ENCODE peak calls at places on chromosomes 3 and 15, in four cellular contexts. One of them, this sample, is unnamed.

GRCh38 chr3:98577178-98577895 is 16.1 kb downstream of the CPOX start:
- DNase-seq in activated T-cell treated with anti-CD3 and anti-CD28 coated beads, Interleukin-2, amount 50 U/mL, for 24 hours: no peak
- DNase-seq in C1 segment of cervical spinal cord: no peak
- DNase-seq in NCI-H69: no peak
- DNase-seq in this sample: no peak

GRCh38 chr3:177860236-177860635 is 663.0 kb upstream of the TBL1XR1 start:
- DNase-seq in activated T-cell treated with anti-CD3 and anti-CD28 coated beads, Interleukin-2, amount 50 U/mL, for 24 hours: no peak
- DNase-seq in C1 segment of cervical spinal cord: no peak
- DNase-seq in NCI-H69: no peak
- DNase-seq in this sample: no peak

GRCh38 chr3:16633948-16634347 is 28.7 kb upstream of the DAZL start:
- DNase-seq in activated T-cell treated with anti-CD3 and anti-CD28 coated beads, Interleukin-2, amount 50 U/mL, for 24 hours: no peak
- DNase-seq in C1 segment of cervical spinal cord: no peak
- DNase-seq in NCI-H69: no peak
- DNase-seq in this sample: no peak

GRCh38 chr3:186162221-186162620 is 53.3 kb upstream of the ETV5 start:
- DNase-seq in activated T-cell treated with anti-CD3 and anti-CD28 coated beads, Interleukin-2, amount 50 U/mL, for 24 hours: no peak
- DNase-seq in C1 segment of cervical spinal cord: no peak
- DNase-seq in NCI-H69: no peak
- DNase-seq in this sample: no peak

GRCh38 chr15:79475312-79475711 is 43.2 kb downstream of the MINAR1 start:
- DNase-seq in activated T-cell treated with anti-CD3 and anti-CD28 coated beads, Interleukin-2, amount 50 U/mL, for 24 hours: no peak
- DNase-seq in C1 segment of cervical spinal cord: no peak
- DNase-seq in NCI-H69: no peak
- DNase-seq in this sample: no peak

GRCh38 chr3:24663406-24663805 is 168.8 kb upstream of the THRB start:
- DNase-seq in activated T-cell treated with anti-CD3 and anti-CD28 coated beads, Interleukin-2, amount 50 U/mL, for 24 hours: no peak
- DNase-seq in C1 segment of cervical spinal cord: no peak
- DNase-seq in NCI-H69: peak; percentile 13
- DNase-seq in this sample: no peak

GRCh38 chr3:45682786-45683185 is 6.4 kb upstream of the SACM1L start:
- DNase-seq in activated T-cell treated with anti-CD3 and anti-CD28 coated beads, Interleukin-2, amount 50 U/mL, for 24 hours: no peak
- DNase-seq in C1 segment of cervical spinal cord: no peak
- DNase-seq in NCI-H69: peak; percentile 8
- DNase-seq in this sample: no peak

GRCh38 chr15:48493084-48493762 is 152.3 kb downstream of the FBN1 start:
- DNase-seq in activated T-cell treated with anti-CD3 and anti-CD28 coated beads, Interleukin-2, amount 50 U/mL, for 24 hours: no peak
- DNase-seq in C1 segment of cervical spinal cord: no peak
- DNase-seq in NCI-H69: no peak
- DNase-seq in this sample: no peak